ENCODE peak calls at places on chromosomes 16 and 17, in four cellular contexts. C is mammary epithelial cell, X is GM23338, M is HCT116. A is an unnamed sample.

GRCh38 chr16:84919267-84919666 is 92.1 kb downstream of the ZDHHC7 start:
- DNase-seq in C (no peak), X (no peak), M (no peak), A (no peak)

GRCh38 chr16:84088695-84089395 is 27.9 kb downstream of the MBTPS1 start:
- DNase-seq in M (no peak), C (no peak), X (no peak), A (no peak)

GRCh38 chr17:44082206-44082605 is 11.7 kb downstream of the G6PC3 start:
- DNase-seq in X (no peak), M (no peak), C (no peak), A (no peak)

GRCh38 chr16:57976331-57976796 is 5.4 kb upstream of the CNGB1 start:
- DNase-seq in X (no peak), C (peak; percentile 72), M (no peak), A (peak; percentile 24)

GRCh38 chr17:42554250-42555121 is 1.8 kb downstream of the HSD17B1 start:
- DNase-seq in M (no peak), X (peak; percentile 96), C (peak; percentile 65), A (peak; percentile 73)

GRCh38 chr16:89784409-89784808 is 32.0 kb downstream of the FANCA start:
- DNase-seq in C (no peak), X (no peak), M (no peak), A (no peak)

GRCh38 chr16:11572301-11572995 is 14.3 kb downstream of the LITAF start:
- DNase-seq in X (peak; percentile 19), C (no peak), M (no peak), A (no peak)

GRCh38 chr16:69838417-69838990 is 76.4 kb downstream of the WWP2 start:
- DNase-seq in M (no peak), C (no peak), X (peak; percentile 33), A (no peak)

GRCh38 chr17:64614266-64615011 is 47.7 kb downstream of the SMURF2 start:
- DNase-seq in M (no peak), X (no peak), C (no peak), A (peak; percentile 31)

GRCh38 chr17:45575126-45575885 is 84.8 kb upstream of the PLEKHM1 start:
- DNase-seq in C (no peak), X (peak; percentile 0), M (no peak), A (no peak)

GRCh38 chr16:3138823-3139426 is 4.1 kb downstream of the ZNF213 start:
- DNase-seq in C (no peak), X (no peak), M (no peak), A (no peak)

GRCh38 chr16:87331241-87331801 is 14.1 kb upstream of the C16orf95 start:
- DNase-seq in M (no peak), C (no peak), X (no peak), A (no peak)

GRCh38 chr17:81066072-81066471 is 31.1 kb downstream of the BAIAP2 start:
- DNase-seq in X (no peak), C (peak; percentile 89), M (no peak), A (no peak)

GRCh38 chr17:50638851-50639767 is 4.4 kb downstream of the ABCC3 start:
- DNase-seq in X (no peak), M (peak; percentile 99), C (peak; percentile 97), A (peak; percentile 96)

GRCh38 chr17:15945493-15946209 is 721 bp downstream of the ADORA2B start:
- DNase-seq in C (peak; percentile 36), M (no peak), X (peak; percentile 36), A (no peak)

GRCh38 chr17:28963212-28963611 is 11.9 kb upstream of the PHF12 start:
- DNase-seq in X (no peak), M (no peak), C (no peak), A (no peak)

GRCh38 chr17:1627987-1628855 is at the start of gene SLC43A2:
- DNase-seq in M (peak; percentile 48), C (peak; percentile 78), X (peak; percentile 95), A (peak; percentile 61)

GRCh38 chr16:66211651-66212050 is 154.8 kb upstream of the CDH5 start:
- DNase-seq in X (no peak), M (no peak), C (no peak), A (no peak)

GRCh38 chr17:73142763-73143395 is 21.9 kb upstream of the SSTR2 start:
- DNase-seq in X (no peak), C (peak; percentile 21), M (no peak), A (peak; percentile 31)

GRCh38 chr16:9039208-9039607 is 52.2 kb upstream of the HAPSTR1 start:
- DNase-seq in X (peak; percentile 62), M (no peak), C (no peak), A (peak; percentile 36)

GRCh38 chr16:10668322-10669045 is 26.2 kb downstream of the TEKT5 start:
- DNase-seq in X (peak; percentile 81), C (no peak), M (no peak), A (no peak)

GRCh38 chr16:66479661-66480264 is 52.7 kb downstream of the BEAN1 start:
- DNase-seq in X (no peak), C (no peak), M (no peak), A (no peak)

GRCh38 chr17:78991906-78992532 is 12.3 kb upstream of the LGALS3BP start:
- DNase-seq in C (no peak), X (no peak), M (no peak), A (no peak)

GRCh38 chr16:4110680-4111079 is 5.6 kb downstream of the ADCY9 start:
- DNase-seq in C (no peak), X (peak; percentile 28), M (no peak), A (no peak)

GRCh38 chr16:69382421-69382820 is 3.4 kb downstream of the TERF2 start:
- DNase-seq in C (no peak), X (no peak), M (no peak), A (no peak)

GRCh38 chr17:8391711-8392110 is 5.9 kb downstream of the RNF222 start:
- DNase-seq in X (no peak), M (no peak), C (peak; percentile 68), A (no peak)

GRCh38 chr17:39804839-39805238 is 59.3 kb downstream of the IKZF3 start:
- DNase-seq in X (no peak), M (no peak), C (no peak), A (no peak)

GRCh38 chr17:32286518-32286900 is 20.9 kb downstream of the RHBDL3 start:
- DNase-seq in M (no peak), X (no peak), C (no peak), A (no peak)

GRCh38 chr16:49608095-49608494 is 234.5 kb downstream of the C16orf78 start:
- DNase-seq in C (no peak), M (no peak), X (no peak), A (no peak)

GRCh38 chr16:87492241-87492635 is 586 bp downstream of the ZCCHC14 start:
- DNase-seq in C (no peak), X (no peak), M (no peak), A (no peak)

GRCh38 chr17:13311301-13311700 is 290.4 kb downstream of the HS3ST3A1 start:
- DNase-seq in M (no peak), C (peak; percentile 29), X (no peak), A (peak; percentile 82)

GRCh38 chr17:13750783-13751484 is 149.2 kb upstream of the HS3ST3A1 start:
- DNase-seq in X (peak; percentile 71), C (no peak), M (no peak), A (peak; percentile 27)

GRCh38 chr17:3963214-3964201 is 729 bp downstream of the ATP2A3 start:
- DNase-seq in C (no peak), M (no peak), X (peak; percentile 69), A (no peak)

DNA sequence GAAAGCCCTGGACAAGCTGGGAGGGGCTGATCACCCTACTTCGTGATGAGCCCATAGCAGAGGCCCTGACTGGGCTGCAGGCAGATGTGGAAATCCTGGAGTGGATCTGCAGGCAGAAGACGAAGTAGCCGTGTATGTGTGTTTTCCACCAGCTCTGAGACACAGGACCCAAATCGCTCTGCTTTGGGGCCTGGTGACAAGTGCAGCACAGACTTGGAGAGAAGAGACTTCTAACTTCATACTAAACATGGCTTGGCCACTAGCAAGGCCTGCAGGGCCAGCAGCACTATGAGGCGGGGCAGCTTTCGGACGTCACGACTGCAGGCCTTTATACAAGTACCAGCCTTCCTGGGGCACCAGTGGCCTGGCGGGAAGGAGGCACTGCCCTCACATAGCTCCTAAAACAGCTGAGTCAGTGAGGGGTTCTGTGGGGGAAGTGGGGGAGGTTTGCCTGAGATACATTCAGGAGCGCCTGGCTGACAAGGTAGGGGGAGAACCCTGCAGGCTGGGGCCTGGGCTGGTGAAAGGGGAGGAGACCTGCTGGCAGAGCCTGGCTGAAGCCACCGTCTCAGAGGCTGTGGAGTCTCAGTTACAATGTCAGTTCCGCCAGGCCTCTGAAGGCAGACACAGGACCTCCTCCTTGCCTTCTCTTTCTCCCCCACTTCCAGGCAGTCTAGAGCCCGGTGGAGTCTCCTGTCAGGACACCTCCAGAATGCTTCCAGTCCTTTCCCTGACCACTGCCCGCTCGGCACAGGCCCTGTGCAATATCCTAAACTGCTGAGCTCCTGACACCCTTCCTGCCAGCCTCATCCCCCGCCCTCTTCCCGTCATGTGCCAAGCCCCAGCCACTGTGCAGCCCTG is 73.4 kb downstream of the WSB1 start:
- DNase-seq in X (no peak), M (no peak), C (no peak), A (no peak)
- TF ChIP-seq EZH2 in X (no peak), M (no peak), C (no peak), A (no peak)

GRCh38 chr17:57997085-57997809 is 9.2 kb upstream of the VEZF1 start:
- DNase-seq in C (no peak), M (no peak), X (no peak), A (no peak)

GRCh38 chr17:58001461-58002124 is 5.5 kb downstream of the SRSF1 start:
- DNase-seq in M (no peak), X (no peak), C (no peak), A (no peak)

GRCh38 chr17:57998234-57998746 is 8.8 kb downstream of the SRSF1 start:
- DNase-seq in X (no peak), M (no peak), C (no peak), A (no peak)

GRCh38 chr17:57999496-58000017 is 7.5 kb downstream of the SRSF1 start:
- DNase-seq in M (peak; percentile 80), C (peak; percentile 48), X (peak; percentile 89), A (peak; percentile 37)

DNA sequence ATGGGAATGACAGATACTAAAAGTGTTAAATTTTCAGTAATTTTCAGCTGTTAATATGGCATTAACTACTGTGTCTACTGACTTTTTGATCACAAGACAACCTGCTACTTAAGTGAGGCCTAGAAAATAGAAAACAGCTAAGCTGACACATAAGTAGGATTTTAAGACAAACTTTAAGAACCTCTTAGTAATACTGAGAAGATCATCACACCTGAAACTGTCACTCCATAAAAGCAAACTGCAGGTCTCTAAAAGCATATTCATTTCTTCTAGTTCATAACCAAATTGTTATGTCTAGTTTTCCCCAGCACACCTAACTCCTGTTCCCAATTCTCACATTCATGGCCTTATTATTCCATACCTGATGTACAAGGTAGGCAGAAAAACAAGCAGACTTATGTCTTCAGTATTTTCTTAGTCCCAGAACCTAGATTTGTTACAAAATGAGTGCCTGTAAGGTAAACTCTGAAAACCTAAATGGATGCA is 8.0 kb downstream of the SRSF1 start:
- DNase-seq in C (no peak), X (no peak), M (no peak), A (no peak)
- H2AFZ ChIP-seq in C (no peak overlapping the region), X (no peak overlapping the region), M (no peak overlapping the region), A (no peak overlapping the region)

GRCh38 chr17:75915268-75915667 is 10.6 kb upstream of the MRPL38 start:
- DNase-seq in C (no peak), M (no peak), X (no peak), A (no peak)

GRCh38 chr17:75918112-75918445 is 13.4 kb upstream of the MRPL38 start:
- DNase-seq in M (no peak), C (no peak), X (no peak), A (no peak)

GRCh38 chr17:75913537-75914210 is 9.0 kb upstream of the MRPL38 start:
- DNase-seq in M (no peak), X (no peak), C (no peak), A (no peak)

GRCh38 chr17:75917443-75918111 is 12.9 kb upstream of the MRPL38 start:
- DNase-seq in C (no peak), M (no peak), X (no peak), A (no peak)

GRCh38 chr17:75914643-75915265 is 10.1 kb upstream of the MRPL38 start:
- DNase-seq in X (peak; percentile 76), M (no peak), C (no peak), A (no peak)
- TF ChIP-seq CTCF in X (peak; percentile 17), M (no peak), C (no peak), A (no peak)

GRCh38 chr17:48624544-48625501 is 1.3 kb downstream of the HOXB9 start:
- DNase-seq in X (peak; percentile 82), C (no peak), M (no peak), A (no peak)
- TF ChIP-seq EZH2 in X (peak; percentile 84), C (peak; percentile 88), M (no peak), A (peak; percentile 90)

A was measured in astrocyte.